ENCODE peak calls at places on chromosomes 4 and X, in nine cellular contexts. U, D, S, Z, G, K, A, M and C are unnamed samples.
A peak's percentile ranks its signal among the peaks of the same experiment; 100 is the strongest.

GRCh38 chr4:74531952-74532794 is 87.2 kb downstream of the AREG start:
- DNase-seq in G (peak; percentile 90), U (peak; percentile 78), M (peak; percentile 96), S (no peak), Z (peak; percentile 33), A (no peak), D (peak; percentile 90), K (peak; percentile 93), C (peak; percentile 85)

GRCh38 chrX:18873189-18873791 is 110.6 kb downstream of the PHKA2 start:
- DNase-seq in U (peak; percentile 51), M (peak; percentile 65), G (no peak), D (peak; percentile 78), S (no peak), K (peak; percentile 71), Z (no peak), A (peak; percentile 77), C (peak; percentile 68)

GRCh38 chr4:56683455-56683854 is 2.4 kb upstream of the HOPX start:
- DNase-seq in G (no peak), D (no peak), M (no peak), K (no peak), U (no peak), A (no peak), S (no peak), Z (no peak), C (no peak)

GRCh38 chrX:119292445-119292844 is 56.4 kb downstream of the PGRMC1 start:
- DNase-seq in Z (no peak), M (no peak), S (no peak), U (no peak), D (no peak), G (peak; percentile 34), A (no peak), K (no peak), C (peak; percentile 32)

GRCh38 chr4:123659262-123659661 is 262.7 kb downstream of the SPRY1 start:
- DNase-seq in A (no peak), U (no peak), M (no peak), K (no peak), D (no peak), S (no peak), Z (no peak), G (no peak), C (no peak)

GRCh38 chr4:48343035-48343434 is 1.7 kb downstream of the SLAIN2 start:
- DNase-seq in K (no peak), Z (no peak), S (no peak), A (no peak), U (no peak), D (no peak), G (no peak), M (no peak), C (no peak)

GRCh38 chr4:139144161-139144859 is 32.7 kb downstream of the ELF2 start:
- DNase-seq in A (peak; percentile 67), K (peak; percentile 69), Z (peak; percentile 74), U (peak; percentile 38), S (peak; percentile 57), G (no peak), D (peak; percentile 75), M (peak; percentile 80), C (peak; percentile 28)

GRCh38 chr4:51880016-51880915 is 37.3 kb downstream of the DCUN1D4 start:
- DNase-seq in A (no peak), G (no peak), M (no peak), U (no peak), K (no peak), D (no peak), S (no peak), Z (no peak), C (no peak)

GRCh38 chr4:52059372-52059771 is 8.3 kb downstream of the SPATA18 start:
- DNase-seq in G (peak; percentile 5), S (peak; percentile 34), A (no peak), M (peak; percentile 97), Z (no peak), U (no peak), D (peak; percentile 81), K (peak; percentile 89), C (peak; percentile 93)

GRCh38 chr4:48813984-48814383 is 16.9 kb upstream of the OCIAD1 start:
- DNase-seq in Z (no peak), A (no peak), K (no peak), S (no peak), G (no peak), U (no peak), D (no peak), M (no peak), C (no peak)

GRCh38 chr4:173399016-173399415 is at the start of gene SCRG1:
- DNase-seq in U (no peak), K (peak; percentile 40), Z (peak; percentile 84), A (no peak), M (no peak), G (no peak), D (peak; percentile 6), S (no peak), C (no peak)

GRCh38 chrX:119880552-119881437 is 9.2 kb downstream of the NDUFA1 start:
- DNase-seq in M (peak; percentile 67), G (peak; percentile 70), K (peak; percentile 68), A (peak; percentile 55), D (peak; percentile 51), U (peak; percentile 55), Z (peak; percentile 20), S (no peak), C (peak; percentile 69)

GRCh38 chr4:105196523-105197145 is 50.0 kb downstream of the TET2 start:
- DNase-seq in U (no peak), G (peak; percentile 6), D (peak; percentile 31), A (no peak), Z (peak; percentile 20), M (no peak), S (no peak), K (peak; percentile 15), C (peak; percentile 56)

GRCh38 chrX:15202458-15203177 is 67.3 kb downstream of the ASB9 start:
- DNase-seq in S (no peak), M (no peak), U (no peak), A (no peak), Z (no peak), K (no peak), G (no peak), D (peak; percentile 81), C (peak; percentile 57)

GRCh38 chrX:18440835-18441234 is 15.4 kb downstream of the CDKL5 start:
- DNase-seq in U (no peak), Z (no peak), G (no peak), K (no peak), S (no peak), D (no peak), A (no peak), M (no peak), C (no peak)

GRCh38 chrX:39058724-39059123 is 257.5 kb downstream of the MID1IP1 start:
- DNase-seq in D (no peak), S (no peak), M (no peak), U (no peak), G (no peak), K (no peak), A (no peak), Z (no peak), C (no peak)

GRCh38 chr4:37725718-37726117 is 39.5 kb upstream of the RELL1 start:
- DNase-seq in Z (no peak), M (no peak), G (no peak), U (no peak), K (no peak), S (no peak), D (no peak), A (no peak), C (no peak)

GRCh38 chrX:134443020-134443419 is 16.9 kb upstream of the HPRT1 start:
- DNase-seq in K (no peak), S (no peak), Z (no peak), M (no peak), A (no peak), U (no peak), D (no peak), G (no peak), C (no peak)

GRCh38 chr4:39285853-39286252 is 80.3 kb downstream of the RFC1 start:
- DNase-seq in S (no peak), D (no peak), A (no peak), U (no peak), Z (no peak), K (no peak), G (no peak), M (no peak), C (no peak)

DNA sequence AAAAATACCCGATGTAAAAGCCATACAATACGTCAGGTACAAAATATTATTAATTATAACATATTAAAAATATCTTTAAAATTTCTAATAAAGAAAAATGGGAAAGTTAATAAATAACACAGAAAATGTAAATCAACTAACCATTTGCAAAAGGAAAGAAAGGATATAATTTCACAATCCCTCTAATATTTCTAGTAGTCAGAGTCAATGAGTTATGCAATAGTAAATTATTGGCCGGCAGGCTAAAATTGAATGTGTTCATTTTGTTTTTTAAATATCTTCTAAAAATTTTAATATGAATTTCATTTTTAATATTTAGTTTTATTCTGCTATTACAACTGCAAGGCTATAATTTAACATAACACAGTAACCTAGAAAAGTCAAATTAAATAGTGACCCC is 155.7 kb downstream of the FBXW7 start:
- DNase-seq in U (no peak), G (no peak), Z (no peak), A (no peak), M (no peak), S (no peak), K (no peak), D (no peak), C (no peak)
- H3K4me3 ChIP-seq in U (no peak overlapping the region), G (no peak overlapping the region), Z (no peak overlapping the region), A (no peak overlapping the region), M (no peak overlapping the region), S (no peak overlapping the region), K (no peak overlapping the region), D (no peak overlapping the region), C (no peak overlapping the region)

DNA sequence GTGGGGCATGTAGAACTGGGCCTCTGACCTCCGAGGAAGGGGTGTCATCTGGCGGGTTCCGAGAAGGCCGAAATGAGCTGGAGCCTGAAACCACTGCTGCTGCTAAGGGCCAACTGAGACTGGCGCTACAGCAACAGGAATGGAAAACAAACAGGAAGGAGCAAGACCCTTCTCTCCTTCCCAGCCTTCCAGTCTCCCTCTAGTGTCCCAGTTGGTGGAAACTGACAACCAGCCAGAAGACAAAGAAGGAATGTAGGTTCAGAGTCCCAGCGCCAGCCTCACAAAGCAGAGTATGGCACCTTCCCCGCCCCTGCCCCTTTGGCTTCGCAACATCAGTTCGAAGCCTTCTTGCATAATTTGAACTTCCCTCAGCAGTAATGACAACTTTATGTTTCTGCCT is 24.4 kb upstream of the PDZD4 start:
- DNase-seq in U (no peak), Z (no peak), M (no peak), K (no peak), A (no peak), D (no peak), G (no peak), S (no peak), C (no peak)
- TF ChIP-seq CTCF in U (peak; percentile 3), Z (no peak), M (no peak), K (no peak), A (no peak), D (no peak), G (no peak), S (no peak), C (no peak)

GRCh38 chrX:24154490-24155034 is 5.0 kb downstream of the ZFX start:
- DNase-seq in M (no peak), D (no peak), G (no peak), U (no peak), Z (no peak), A (no peak), K (no peak), S (no peak), C (no peak)
- H3K4me3 ChIP-seq in M (no peak overlapping the region), D (no peak overlapping the region), G (peak overlapping the region; percentile 9), U (no peak overlapping the region), Z (no peak overlapping the region), A (no peak overlapping the region), K (no peak overlapping the region), S (no peak overlapping the region), C (no peak overlapping the region)

DNA sequence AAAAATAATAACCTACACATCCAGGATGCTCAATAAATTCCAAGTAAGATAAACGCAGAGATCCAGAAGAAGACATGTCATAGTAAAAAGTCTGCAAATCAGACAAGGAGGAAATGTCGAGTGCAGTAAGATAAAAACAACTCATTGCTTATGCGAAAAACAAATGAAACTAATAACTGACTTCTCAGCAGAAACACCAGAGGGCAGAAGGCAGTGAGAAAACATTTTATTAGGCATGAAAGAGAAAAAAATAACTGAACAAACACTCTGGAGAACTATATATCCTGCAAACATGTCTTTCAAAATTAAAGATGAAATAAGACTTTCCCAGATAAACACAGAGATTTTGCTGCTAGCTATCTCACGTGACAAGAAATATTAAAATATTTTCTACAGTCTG is 201.3 kb upstream of the CTSO start:
- DNase-seq in S (no peak), G (no peak), K (peak; percentile 13), A (no peak), M (peak; percentile 7), Z (no peak), D (no peak), U (no peak), C (peak; percentile 20)
- TF ChIP-seq CTCF in S (no peak), G (no peak), K (peak; percentile 22), A (no peak), M (peak; percentile 29), Z (no peak), D (peak; percentile 17), U (peak; percentile 27), C (peak; percentile 57)